ENCODE peak calls at places on chromosomes 16 and 17, in seven cellular contexts. One of them, this sample, is unnamed.

GRCh38 chr17:8893621-8894020 is 26.1 kb upstream of the PIK3R6 start:
- DNase-seq in breast epithelium: peak; percentile 28
- DNase-seq in activated T-cell treated with anti-CD3 and anti-CD28 coated beads for 4 hours: no peak
- DNase-seq in stimulated activated CD8-positive, alpha-beta memory T cell treated with anti-CD3 and anti-CD28 coated beads, Interleukin-4, amount 100 ng/mL, for 24 hours: no peak
- DNase-seq in effector CD4-positive, alpha-beta T cell: no peak
- DNase-seq in GM19239: no peak
- DNase-seq in posterior cingulate gyrus: no peak
- DNase-seq in this sample: no peak

GRCh38 chr16:73056911-73057310 is 9.0 kb upstream of the ZFHX3 start:
- DNase-seq in breast epithelium: no peak
- DNase-seq in activated T-cell treated with anti-CD3 and anti-CD28 coated beads for 4 hours: no peak
- DNase-seq in stimulated activated CD8-positive, alpha-beta memory T cell treated with anti-CD3 and anti-CD28 coated beads, Interleukin-4, amount 100 ng/mL, for 24 hours: no peak
- DNase-seq in effector CD4-positive, alpha-beta T cell: no peak
- DNase-seq in GM19239: no peak
- DNase-seq in posterior cingulate gyrus: no peak
- DNase-seq in this sample: no peak

GRCh38 chr16:71628810-71629209 is 2.8 kb downstream of the MARVELD3 start:
- DNase-seq in breast epithelium: no peak
- DNase-seq in activated T-cell treated with anti-CD3 and anti-CD28 coated beads for 4 hours: no peak
- DNase-seq in stimulated activated CD8-positive, alpha-beta memory T cell treated with anti-CD3 and anti-CD28 coated beads, Interleukin-4, amount 100 ng/mL, for 24 hours: no peak
- DNase-seq in effector CD4-positive, alpha-beta T cell: no peak
- DNase-seq in GM19239: no peak
- DNase-seq in posterior cingulate gyrus: no peak
- DNase-seq in this sample: no peak

GRCh38 chr16:4924593-4925378 is 12.2 kb downstream of the PPL start:
- DNase-seq in breast epithelium: peak; percentile 63
- DNase-seq in activated T-cell treated with anti-CD3 and anti-CD28 coated beads for 4 hours: no peak
- DNase-seq in stimulated activated CD8-positive, alpha-beta memory T cell treated with anti-CD3 and anti-CD28 coated beads, Interleukin-4, amount 100 ng/mL, for 24 hours: no peak
- DNase-seq in effector CD4-positive, alpha-beta T cell: no peak
- DNase-seq in GM19239: no peak
- DNase-seq in posterior cingulate gyrus: no peak
- DNase-seq in this sample: no peak

GRCh38 chr16:11674818-11675560 is 6.7 kb downstream of the SNN start:
- DNase-seq in breast epithelium: no peak
- DNase-seq in activated T-cell treated with anti-CD3 and anti-CD28 coated beads for 4 hours: no peak
- DNase-seq in stimulated activated CD8-positive, alpha-beta memory T cell treated with anti-CD3 and anti-CD28 coated beads, Interleukin-4, amount 100 ng/mL, for 24 hours: no peak
- DNase-seq in effector CD4-positive, alpha-beta T cell: no peak
- DNase-seq in GM19239: no peak
- DNase-seq in posterior cingulate gyrus: no peak
- DNase-seq in this sample: no peak

GRCh38 chr17:48540213-48540612 is 4.7 kb downstream of the HOXB2 start:
- DNase-seq in breast epithelium: no peak
- DNase-seq in activated T-cell treated with anti-CD3 and anti-CD28 coated beads for 4 hours: no peak
- DNase-seq in stimulated activated CD8-positive, alpha-beta memory T cell treated with anti-CD3 and anti-CD28 coated beads, Interleukin-4, amount 100 ng/mL, for 24 hours: no peak
- DNase-seq in effector CD4-positive, alpha-beta T cell: no peak
- DNase-seq in GM19239: no peak
- DNase-seq in posterior cingulate gyrus: no peak
- DNase-seq in this sample: no peak

GRCh38 chr17:19897901-19898300 is 30.2 kb upstream of the ULK2 start:
- DNase-seq in breast epithelium: no peak
- DNase-seq in activated T-cell treated with anti-CD3 and anti-CD28 coated beads for 4 hours: no peak
- DNase-seq in stimulated activated CD8-positive, alpha-beta memory T cell treated with anti-CD3 and anti-CD28 coated beads, Interleukin-4, amount 100 ng/mL, for 24 hours: no peak
- DNase-seq in effector CD4-positive, alpha-beta T cell: no peak
- DNase-seq in GM19239: no peak
- DNase-seq in posterior cingulate gyrus: no peak
- DNase-seq in this sample: peak; percentile 86

GRCh38 chr16:3935921-3936320 is 55.4 kb upstream of the CREBBP start:
- DNase-seq in breast epithelium: peak; percentile 46
- DNase-seq in activated T-cell treated with anti-CD3 and anti-CD28 coated beads for 4 hours: no peak
- DNase-seq in stimulated activated CD8-positive, alpha-beta memory T cell treated with anti-CD3 and anti-CD28 coated beads, Interleukin-4, amount 100 ng/mL, for 24 hours: no peak
- DNase-seq in effector CD4-positive, alpha-beta T cell: no peak
- DNase-seq in GM19239: no peak
- DNase-seq in posterior cingulate gyrus: no peak
- DNase-seq in this sample: no peak

GRCh38 chr16:57998484-57998883 is 2.0 kb downstream of the ZNF319 start:
- DNase-seq in breast epithelium: no peak
- DNase-seq in activated T-cell treated with anti-CD3 and anti-CD28 coated beads for 4 hours: peak; percentile 42
- DNase-seq in stimulated activated CD8-positive, alpha-beta memory T cell treated with anti-CD3 and anti-CD28 coated beads, Interleukin-4, amount 100 ng/mL, for 24 hours: peak; percentile 47
- DNase-seq in effector CD4-positive, alpha-beta T cell: peak; percentile 32
- DNase-seq in GM19239: no peak
- DNase-seq in posterior cingulate gyrus: no peak
- DNase-seq in this sample: no peak

GRCh38 chr16:80259289-80259805 is 281.4 kb upstream of the DYNLRB2 start:
- DNase-seq in breast epithelium: no peak
- DNase-seq in activated T-cell treated with anti-CD3 and anti-CD28 coated beads for 4 hours: no peak
- DNase-seq in stimulated activated CD8-positive, alpha-beta memory T cell treated with anti-CD3 and anti-CD28 coated beads, Interleukin-4, amount 100 ng/mL, for 24 hours: no peak
- DNase-seq in effector CD4-positive, alpha-beta T cell: no peak
- DNase-seq in GM19239: no peak
- DNase-seq in posterior cingulate gyrus: no peak
- DNase-seq in this sample: no peak

GRCh38 chr17:56289321-56289720 is 136.0 kb downstream of the ANKFN1 start:
- DNase-seq in breast epithelium: no peak
- DNase-seq in activated T-cell treated with anti-CD3 and anti-CD28 coated beads for 4 hours: no peak
- DNase-seq in stimulated activated CD8-positive, alpha-beta memory T cell treated with anti-CD3 and anti-CD28 coated beads, Interleukin-4, amount 100 ng/mL, for 24 hours: no peak
- DNase-seq in effector CD4-positive, alpha-beta T cell: no peak
- DNase-seq in GM19239: no peak
- DNase-seq in posterior cingulate gyrus: no peak
- DNase-seq in this sample: no peak

GRCh38 chr16:4702466-4702808 is 9.1 kb downstream of the NUDT16L1 start:
- DNase-seq in breast epithelium: no peak
- DNase-seq in activated T-cell treated with anti-CD3 and anti-CD28 coated beads for 4 hours: no peak
- DNase-seq in stimulated activated CD8-positive, alpha-beta memory T cell treated with anti-CD3 and anti-CD28 coated beads, Interleukin-4, amount 100 ng/mL, for 24 hours: no peak
- DNase-seq in effector CD4-positive, alpha-beta T cell: no peak
- DNase-seq in GM19239: no peak
- DNase-seq in posterior cingulate gyrus: no peak
- DNase-seq in this sample: no peak

This sample was measured in LNCaP clone FGC.